ENCODE peak calls at places on chromosomes 7 and 10, in ten cellular contexts. Q is aorta; B is CD4-positive, alpha-beta memory T cell; J is esophagus squamous epithelium; U is thoracic aorta; M is heart left ventricle; N is esophagus muscularis mucosa; E is WERI-Rb-1; O is Panc1; K is PC-3. F is an unnamed sample.

GRCh38 chr7:150968056-150968455 is 10.1 kb downstream of the KCNH2 start:
- DNase-seq in Q (no peak), B (no peak), J (no peak), U (no peak), M (peak), N (no peak), E (no peak), O (no peak), K (no peak), F (no peak)

GRCh38 chr10:71772832-71773220 is 494 bp downstream of the VSIR start:
- DNase-seq in Q (peak), B (no peak), J (no peak), U (no peak), M (no peak), N (no peak), E (no peak), O (no peak), K (no peak), F (no peak)

GRCh38 chr7:23445326-23445725 is 25.0 kb downstream of the IGF2BP3 start:
- DNase-seq in Q (no peak), B (no peak), J (no peak), U (no peak), M (no peak), N (no peak), E (no peak), O (no peak), K (peak), F (no peak)

GRCh38 chr10:48903151-48903550 is 36.5 kb downstream of the LRRC18 start:
- DNase-seq in Q (no peak), B (no peak), J (no peak), U (no peak), M (no peak), N (no peak), E (no peak), O (no peak), K (no peak), F (no peak)

GRCh38 chr7:51029586-51030230 is 247.0 kb upstream of the GRB10 start:
- DNase-seq in Q (no peak), B (no peak), J (no peak), U (no peak), M (no peak), N (no peak), E (no peak), O (no peak), K (peak), F (no peak)

GRCh38 chr7:151631968-151632749 is 112.5 kb upstream of the RHEB start:
- DNase-seq in Q (peak), B (peak), J (peak), U (no peak), M (peak), N (no peak), E (peak), O (no peak), K (peak), F (no peak)

GRCh38 chr7:17347426-17347825 is 49.0 kb downstream of the AHR start:
- DNase-seq in Q (no peak), B (no peak), J (no peak), U (no peak), M (no peak), N (no peak), E (no peak), O (no peak), K (no peak), F (no peak)

GRCh38 chr10:91909178-91909677 is at the start of gene FGFBP3:
- DNase-seq in Q (no peak), B (no peak), J (no peak), U (no peak), M (no peak), N (no peak), E (peak), O (no peak), K (peak), F (no peak)

GRCh38 chr10:32171213-32171612 is 115.0 kb upstream of the KIF5B start:
- DNase-seq in Q (no peak), B (no peak), J (no peak), U (no peak), M (no peak), N (no peak), E (no peak), O (no peak), K (peak), F (peak)

GRCh38 chr10:91103384-91104184 is 116.9 kb upstream of the PCGF5 start:
- DNase-seq in Q (no peak), B (no peak), J (no peak), U (no peak), M (no peak), N (no peak), E (no peak), O (no peak), K (no peak), F (no peak)

GRCh38 chr7:13830604-13830915 is 158.9 kb downstream of the ETV1 start:
- DNase-seq in Q (no peak), B (no peak), J (no peak), U (no peak), M (no peak), N (no peak), E (no peak), O (no peak), K (no peak), F (no peak)

GRCh38 chr10:80681142-80681541 is 143.4 kb downstream of the SH2D4B start:
- DNase-seq in Q (no peak), B (no peak), J (no peak), U (no peak), M (no peak), N (no peak), E (no peak), O (no peak), K (no peak), F (no peak)

GRCh38 chr7:99112097-99112496 is 31.8 kb downstream of the SMURF1 start:
- DNase-seq in Q (no peak), B (no peak), J (no peak), U (no peak), M (no peak), N (no peak), E (no peak), O (no peak), K (peak), F (no peak)

GRCh38 chr10:18104223-18104872 is 35.9 kb upstream of the CACNB2 start:
- DNase-seq in Q (peak), B (peak), J (no peak), U (peak), M (no peak), N (no peak), E (peak), O (peak), K (peak), F (no peak)

GRCh38 chr10:24202181-24202570 is 6.8 kb upstream of the KIAA1217 start:
- DNase-seq in Q (no peak), B (no peak), J (no peak), U (no peak), M (no peak), N (no peak), E (no peak), O (no peak), K (no peak), F (no peak)

GRCh38 chr10:6070647-6071046 is 8.5 kb upstream of the IL2RA start:
- DNase-seq in Q (no peak), B (no peak), J (no peak), U (no peak), M (no peak), N (no peak), E (no peak), O (no peak), K (no peak), F (no peak)

GRCh38 chr10:132448248-132448731 is 51.3 kb downstream of the PWWP2B start:
- DNase-seq in Q (peak), B (peak), J (no peak), U (no peak), M (peak), N (no peak), E (peak), O (peak), K (peak), F (peak)

GRCh38 chr10:6721480-6721879 is 141.4 kb upstream of the PRKCQ start:
- DNase-seq in Q (no peak), B (no peak), J (no peak), U (no peak), M (no peak), N (no peak), E (no peak), O (no peak), K (peak), F (no peak)

GRCh38 chr7:1913290-1914282 is 243.5 kb downstream of the ELFN1 start:
- DNase-seq in Q (no peak), B (no peak), J (no peak), U (no peak), M (no peak), N (no peak), E (peak), O (no peak), K (no peak), F (no peak)
- H3K27ac ChIP-seq in Q (no peak), B (no peak), J (no peak), U (no peak), M (no peak), N (no peak), E (peak), O (no peak), K (no peak), F (no peak)

DNA sequence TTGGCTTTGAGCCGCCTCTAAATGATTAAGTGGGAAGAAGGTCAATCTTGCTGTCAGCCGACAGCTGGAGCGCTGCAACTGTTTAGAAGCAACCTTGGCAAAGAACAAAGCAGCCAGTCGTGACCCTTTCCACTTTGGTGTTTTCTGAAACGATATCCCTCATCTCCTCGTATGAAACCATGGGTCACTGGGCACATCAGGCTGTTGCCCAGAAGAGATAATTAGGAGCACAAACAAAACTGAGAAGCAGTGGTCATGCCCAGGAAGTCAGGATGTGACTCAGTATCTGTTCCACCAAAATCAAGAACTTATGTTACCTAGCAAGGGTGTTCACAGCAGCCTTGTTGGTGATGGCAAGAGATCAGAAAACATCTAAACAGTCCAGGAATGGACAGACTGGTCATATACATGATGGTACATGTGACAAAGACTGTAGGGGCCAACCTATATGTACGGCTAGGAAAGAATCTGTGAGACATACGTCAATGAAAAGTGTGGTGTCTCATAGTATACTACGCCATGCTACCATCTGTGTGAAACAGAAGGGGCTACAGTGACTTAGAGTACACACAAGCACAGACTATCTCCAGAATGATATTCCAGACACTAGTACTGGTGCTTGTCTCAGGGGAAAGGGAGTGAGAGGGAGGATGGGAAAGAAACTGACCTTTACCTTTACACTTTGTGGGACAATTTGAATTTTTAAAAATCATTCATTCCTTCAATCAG is 22.4 kb downstream of the STN1 start:
- DNase-seq in Q (no peak), B (no peak), J (no peak), U (no peak), M (no peak), N (no peak), E (no peak), O (peak), K (peak), F (no peak)
- H3K27ac ChIP-seq in Q (no peak), B (peak), J (peak), U (peak), M (peak), N (peak), E (peak), O (peak), K (peak), F (peak)

DNA sequence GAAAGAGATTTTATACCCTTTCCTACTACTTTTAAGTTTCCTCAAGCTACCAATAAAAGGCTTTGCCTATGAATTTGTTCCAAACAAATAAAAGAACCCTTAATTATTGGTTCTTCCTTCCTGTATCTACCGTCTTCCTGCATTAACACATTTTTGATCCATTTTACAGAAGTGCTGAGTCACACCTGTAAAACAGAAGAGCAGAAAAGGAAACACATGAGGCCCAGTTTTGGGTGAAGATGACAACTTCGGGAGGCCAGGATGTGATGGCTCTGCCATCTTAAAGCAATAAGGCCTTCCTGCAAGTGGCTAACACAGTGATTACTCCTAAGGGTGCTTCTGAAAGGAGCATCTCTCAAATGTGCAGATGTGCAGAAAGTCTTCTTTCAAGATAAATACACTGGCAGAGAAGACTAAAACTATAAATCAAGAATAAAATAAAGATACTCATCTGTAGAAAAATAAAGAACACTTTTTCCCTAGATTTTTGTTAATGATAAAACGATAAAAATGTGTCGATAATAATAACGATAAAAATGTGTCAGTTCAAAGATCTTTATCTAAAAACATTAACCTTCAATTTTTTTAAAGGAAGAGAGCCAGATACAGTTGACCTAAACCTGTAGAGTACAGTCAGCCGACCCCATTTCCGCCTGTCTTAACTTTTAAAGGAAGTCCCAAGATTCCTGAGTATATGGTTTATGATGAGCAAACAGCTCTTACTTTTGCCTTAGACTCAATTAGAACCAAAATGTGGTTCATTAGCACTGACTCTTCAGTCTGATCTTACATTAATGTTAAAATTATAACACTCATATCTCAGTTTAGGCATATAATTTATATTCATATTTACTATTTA is 108.5 kb downstream of the UBE2H start:
- DNase-seq in Q (no peak), B (no peak), J (no peak), U (no peak), M (no peak), N (no peak), E (no peak), O (no peak), K (peak), F (no peak)
- H3K27ac ChIP-seq in Q (no peak), B (no peak), J (no peak), U (no peak), M (no peak), N (no peak), E (no peak), O (no peak), K (peak), F (peak)

DNA sequence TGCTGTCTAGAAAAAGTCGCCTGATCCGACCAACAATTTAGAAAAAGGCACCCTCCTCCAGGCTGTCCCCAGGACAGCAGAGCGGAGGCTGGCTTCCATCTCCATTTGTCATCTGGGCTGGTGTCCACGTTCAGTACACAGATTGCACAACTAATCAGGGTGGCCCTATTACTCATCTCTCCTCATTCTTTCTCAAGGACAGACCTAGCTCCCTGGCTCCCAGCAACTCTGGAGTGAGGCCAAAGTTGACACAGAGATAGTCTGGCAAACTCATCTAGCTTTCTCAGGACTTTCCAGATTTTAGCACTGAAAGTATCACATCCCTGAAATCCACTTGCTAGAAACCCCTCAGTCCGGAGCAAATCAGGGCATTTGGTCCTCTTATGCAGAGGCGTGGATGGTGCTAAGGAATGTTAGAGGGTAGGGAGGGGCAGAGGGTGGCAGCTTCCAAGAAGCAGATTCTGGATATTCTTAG is 75.1 kb downstream of the DNAH11 start:
- DNase-seq in Q (peak), B (no peak), J (no peak), U (peak), M (peak), N (no peak), E (no peak), O (peak), K (peak), F (peak)
- H3K27ac ChIP-seq in Q (peak), B (no peak), J (no peak), U (no peak), M (no peak), N (peak), E (no peak), O (no peak), K (peak), F (peak)

GRCh38 chr10:67519434-67519833 is 176.6 kb downstream of the CTNNA3 start:
- DNase-seq in Q (no peak), B (no peak), J (no peak), U (no peak), M (no peak), N (no peak), E (no peak), O (no peak), K (peak), F (no peak)
- H3K27ac ChIP-seq in Q (no peak), B (no peak), J (no peak), U (no peak), M (no peak), N (no peak), E (no peak), O (no peak), K (no peak), F (no peak)

GRCh38 chr7:105122619-105123018 is 108.6 kb downstream of the KMT2E start:
- DNase-seq in Q (no peak), B (no peak), J (no peak), U (no peak), M (no peak), N (no peak), E (no peak), O (no peak), K (no peak), F (no peak)
- H3K27ac ChIP-seq in Q (no peak), B (no peak), J (no peak), U (no peak), M (no peak), N (no peak), E (no peak), O (no peak), K (no peak), F (no peak)

GRCh38 chr10:35194471-35194870 is 67.8 kb downstream of the CREM start:
- DNase-seq in Q (no peak), B (no peak), J (no peak), U (no peak), M (no peak), N (no peak), E (no peak), O (no peak), K (no peak), F (no peak)

GRCh38 chr10:35191523-35191922 is 64.9 kb downstream of the CREM start:
- DNase-seq in Q (no peak), B (no peak), J (no peak), U (no peak), M (no peak), N (no peak), E (no peak), O (no peak), K (no peak), F (no peak)

GRCh38 chr10:35195361-35196306 is 69.0 kb downstream of the CREM start:
- DNase-seq in Q (no peak), B (peak), J (no peak), U (peak), M (no peak), N (no peak), E (peak), O (peak), K (peak), F (peak)

GRCh38 chr10:35194906-35195305 is 68.3 kb downstream of the CREM start:
- DNase-seq in Q (no peak), B (peak), J (no peak), U (no peak), M (no peak), N (no peak), E (no peak), O (peak), K (peak), F (no peak)

GRCh38 chr10:35192645-35193249 is 66.1 kb downstream of the CREM start:
- DNase-seq in Q (no peak), B (no peak), J (no peak), U (no peak), M (no peak), N (no peak), E (no peak), O (no peak), K (no peak), F (no peak)
- H3K27ac ChIP-seq in Q (no peak), B (no peak), J (no peak), U (no peak), M (peak), N (no peak), E (no peak), O (no peak), K (no peak), F (no peak)

GRCh38 chr10:101830322-101831168 is 12.3 kb upstream of the OGA start:
- DNase-seq in Q (peak), B (peak), J (peak), U (peak), M (peak), N (peak), E (no peak), O (no peak), K (peak), F (peak)
- H3K27ac ChIP-seq in Q (no peak), B (peak), J (peak), U (no peak), M (no peak), N (peak), E (no peak), O (peak), K (peak), F (peak)